ENCODE peak calls at places on chromosomes 4 and X, in eight cellular contexts. Z is A549, V is cardiac fibroblast, T is glutamatergic neuron, O is SK-N-SH, M is HFF-Myc, J is left lung, K is osteocyte. C is an unnamed sample.

GRCh38 chrX:40006025-40007017 is 91.4 kb downstream of the BCOR start:
- DNase-seq in K (no peak), O (peak; percentile 21), Z (no peak), M (no peak), V (no peak), T (peak; percentile 68), J (peak; percentile 79), C (no peak)

GRCh38 chrX:12579311-12579710 is 211.9 kb upstream of the PRPS2 start:
- DNase-seq in Z (no peak), K (no peak), M (no peak), V (no peak), T (no peak), O (no peak), J (no peak), C (no peak)

GRCh38 chrX:6184900-6185515 is 43.7 kb downstream of the NLGN4X start:
- DNase-seq in T (no peak), Z (no peak), K (no peak), V (peak; percentile 0), O (no peak), J (no peak), M (no peak), C (peak; percentile 1)

GRCh38 chr4:89486042-89486441 is 178.4 kb upstream of the GPRIN3 start:
- DNase-seq in T (no peak), K (no peak), V (peak; percentile 70), Z (no peak), O (peak; percentile 22), J (no peak), M (peak; percentile 30), C (no peak)

GRCh38 chr4:141640692-141641091 is 4.3 kb downstream of the IL15 start:
- DNase-seq in T (no peak), V (no peak), M (no peak), J (no peak), O (no peak), Z (no peak), K (no peak), C (no peak)

GRCh38 chr4:172998527-172999469 is 169.8 kb upstream of the GALNT7 start:
- DNase-seq in M (no peak), V (peak; percentile 95), O (no peak), Z (no peak), T (no peak), J (no peak), K (no peak), C (peak; percentile 75)

GRCh38 chr4:89753601-89754066 is 83.3 kb downstream of the SNCA start:
- DNase-seq in K (no peak), M (peak; percentile 97), V (peak; percentile 94), Z (peak; percentile 3), J (no peak), O (peak; percentile 20), T (no peak), C (peak; percentile 99)

GRCh38 chr4:154582723-154583122 is 7.8 kb downstream of the FGA start:
- DNase-seq in Z (no peak), J (no peak), K (no peak), V (no peak), O (no peak), M (no peak), T (no peak), C (no peak)

GRCh38 chrX:6053126-6053625 is 175.5 kb downstream of the NLGN4X start:
- DNase-seq in M (no peak), T (no peak), O (no peak), Z (no peak), V (no peak), K (no peak), J (no peak), C (no peak)

GRCh38 chr4:137226900-137227299 is 305.4 kb downstream of the PCDH18 start:
- DNase-seq in J (no peak), Z (no peak), O (peak; percentile 3), K (no peak), M (peak; percentile 19), V (peak; percentile 48), T (no peak), C (no peak)
- TF ChIP-seq CTCF in J (no peak), Z (no peak), O (peak; percentile 60), K (peak; percentile 41), M (peak; percentile 28), V (peak; percentile 43), T (peak; percentile 36), C (peak; percentile 64)

GRCh38 chr4:107037188-107037587 is 1.1 kb upstream of the DKK2 start:
- DNase-seq in M (no peak), V (peak; percentile 40), T (peak; percentile 74), Z (no peak), J (peak; percentile 66), O (peak; percentile 67), K (peak; percentile 90), C (no peak)
- TF ChIP-seq CTCF in M (peak; percentile 85), V (peak; percentile 58), T (no peak), Z (no peak), J (peak; percentile 10), O (peak; percentile 81), K (peak; percentile 90), C (peak; percentile 63)

DNA sequence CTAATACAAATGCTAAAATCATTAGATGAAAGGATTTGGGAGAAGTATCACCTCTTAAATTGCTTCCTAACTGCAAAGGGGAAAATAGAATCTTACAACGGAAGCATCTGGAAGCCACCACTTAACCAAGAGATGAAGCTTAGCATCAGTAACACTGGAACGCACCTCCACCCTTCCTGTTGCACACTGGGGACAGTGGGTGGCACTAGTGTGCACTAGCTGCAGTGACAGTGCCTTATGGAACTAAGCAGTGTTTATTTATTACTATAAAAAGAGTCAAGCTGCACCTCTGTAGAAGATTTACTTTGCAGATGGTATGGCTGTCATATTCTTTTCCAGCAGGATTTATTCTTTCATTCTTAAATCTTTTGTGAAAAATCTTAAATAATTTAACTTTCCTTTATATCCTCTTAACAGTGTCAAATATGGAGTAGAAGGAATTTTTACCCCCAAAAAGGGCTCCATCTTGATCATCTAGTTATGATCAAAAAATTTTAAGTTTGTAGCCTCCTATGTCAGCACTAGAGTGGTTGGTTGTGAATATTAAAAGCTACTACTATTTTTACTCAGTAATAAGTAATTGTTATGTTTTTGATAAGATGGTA is 76.7 kb downstream of the SCD5 start:
- DNase-seq in K (no peak), J (no peak), V (peak; percentile 33), Z (no peak), T (peak; percentile 27), M (peak; percentile 37), O (peak; percentile 64), C (no peak)
- TF ChIP-seq CTCF in K (peak; percentile 66), J (no peak), V (peak; percentile 30), Z (peak; percentile 41), T (no peak), M (peak; percentile 70), O (peak; percentile 69), C (peak; percentile 36)

DNA sequence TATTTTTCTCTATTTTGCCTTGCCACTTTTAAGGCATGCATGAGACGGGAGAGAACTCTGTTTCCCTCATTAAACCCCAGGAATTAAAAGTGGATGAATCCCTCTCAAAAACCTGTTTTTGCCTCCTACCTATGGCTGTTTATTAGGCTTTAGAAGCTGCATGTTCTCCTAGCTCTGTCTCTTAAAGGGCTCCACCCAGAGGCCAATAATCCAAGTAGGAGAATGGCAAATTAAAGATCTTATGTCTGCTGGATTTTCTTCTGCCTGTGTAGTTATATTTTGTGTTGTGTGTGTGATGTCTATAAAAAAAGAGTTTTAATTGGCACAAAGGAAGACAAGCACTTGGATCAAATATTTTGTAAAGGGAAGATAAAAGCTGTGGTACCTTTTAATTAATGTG is 32.4 kb downstream of the MAGEC1 start:
- DNase-seq in K (no peak), Z (no peak), J (no peak), M (no peak), V (peak; percentile 27), O (no peak), T (no peak), C (no peak)
- TF ChIP-seq CTCF in K (peak; percentile 36), Z (peak; percentile 16), J (no peak), M (no peak), V (no peak), O (peak; percentile 39), T (no peak), C (peak; percentile 23)

C was measured in epithelial cell of proximal tubule.